ENCODE peak calls at places on chromosome 4, in nine cellular contexts. N, H, Y, C, L, I, X, S and P are unnamed samples. For H3K4me1, the result is how much of the 10 kb centered on the place peaks cover.

GRCh38 chr4:120808475-120809141 is 113.9 kb downstream of the PRDM5 start:
- DNase-seq in N (no peak), Y (no peak), H (no peak), S (no peak), L (no peak), I (no peak), X (no peak), C (no peak), P (no peak)

GRCh38 chr4:79638735-79639134 is 230.7 kb upstream of the GK2 start:
- DNase-seq in S (no peak), N (no peak), Y (no peak), H (no peak), L (no peak), I (no peak), C (no peak), X (no peak), P (no peak)

GRCh38 chr4:5101571-5101970 is 50.3 kb downstream of the STK32B start:
- DNase-seq in S (no peak), I (no peak), C (no peak), X (no peak), Y (no peak), N (no peak), L (no peak), H (no peak), P (no peak)

GRCh38 chr4:169295822-169296221 is 25.1 kb upstream of the SH3RF1 start:
- DNase-seq in X (no peak), Y (no peak), N (no peak), I (no peak), C (no peak), S (no peak), L (no peak), H (no peak), P (no peak)

GRCh38 chr4:8330821-8331566 is 61.4 kb downstream of the HTRA3 start:
- DNase-seq in L (no peak), H (no peak), Y (peak), N (peak), C (peak), X (no peak), I (no peak), S (no peak), P (no peak)

GRCh38 chr4:3363411-3364141 is 70.8 kb downstream of the RGS12 start:
- DNase-seq in Y (no peak), L (no peak), I (no peak), C (no peak), X (no peak), N (peak), S (no peak), H (no peak), P (no peak)

GRCh38 chr4:102663073-102663472 is 97.7 kb downstream of the MANBA start:
- DNase-seq in L (no peak), X (no peak), N (no peak), C (peak), S (no peak), H (no peak), Y (no peak), I (no peak), P (no peak)

GRCh38 chr4:52248836-52249235 is 197.7 kb downstream of the SPATA18 start:
- DNase-seq in Y (no peak), N (no peak), L (no peak), H (no peak), S (no peak), X (no peak), C (peak), I (no peak), P (no peak)

GRCh38 chr4:30912098-30912719 is 192.0 kb downstream of the PCDH7 start:
- DNase-seq in S (no peak), Y (no peak), N (no peak), H (no peak), I (peak), X (no peak), L (no peak), C (no peak), P (no peak)

GRCh38 chr4:81421346-81422218 is 50.1 kb downstream of the RASGEF1B start:
- DNase-seq in X (no peak), Y (no peak), I (no peak), H (no peak), S (peak), N (no peak), L (peak), C (peak), P (peak)

GRCh38 chr4:15910150-15910945 is 28.2 kb downstream of the FGFBP1 start:
- DNase-seq in L (no peak), N (no peak), H (no peak), S (no peak), C (no peak), X (no peak), I (no peak), Y (no peak), P (no peak)

GRCh38 chr4:112523008-112523440 is 7.0 kb upstream of the NEUROG2 start:
- DNase-seq in C (no peak), X (peak), S (peak), N (no peak), I (peak), H (peak), Y (no peak), L (no peak), P (peak)

DNA sequence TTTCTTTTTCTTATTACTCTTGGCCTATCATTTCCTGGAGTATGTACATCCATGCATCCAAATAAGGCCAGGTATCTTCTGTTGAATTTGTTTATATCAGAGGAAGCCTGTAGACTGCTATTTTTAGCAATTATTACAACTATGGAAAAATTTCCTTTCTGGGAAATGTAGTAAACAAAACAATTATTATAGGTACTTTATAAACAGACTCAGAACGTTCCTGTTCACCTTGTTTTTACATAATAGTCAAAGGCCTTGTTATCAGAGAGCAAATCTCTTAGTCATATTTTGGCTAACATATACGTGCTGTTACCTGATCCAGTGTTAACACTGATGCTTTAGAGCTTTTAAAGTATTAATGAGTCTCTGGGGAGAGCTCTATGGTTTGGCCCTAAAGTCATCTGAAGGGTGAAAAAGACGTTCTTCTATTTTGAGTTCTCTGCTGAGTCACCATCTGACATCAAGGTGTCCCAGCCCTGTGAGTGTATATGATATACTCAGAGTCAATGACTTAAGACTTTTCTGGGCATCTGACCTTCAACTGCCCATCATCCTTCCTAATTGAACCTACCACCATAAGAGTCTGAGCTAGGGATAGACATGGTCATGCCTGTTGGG is 7.3 kb downstream of the SPARCL1 start:
- DNase-seq in S (no peak), H (no peak), N (no peak), Y (no peak), I (no peak), C (peak), X (peak), L (no peak), P (no peak)
- H3K4me1 ChIP-seq in S (under half), H (under half), N (under half), Y (under half), I (under half), C (under half), X (under half), L (under half), P (under half)

DNA sequence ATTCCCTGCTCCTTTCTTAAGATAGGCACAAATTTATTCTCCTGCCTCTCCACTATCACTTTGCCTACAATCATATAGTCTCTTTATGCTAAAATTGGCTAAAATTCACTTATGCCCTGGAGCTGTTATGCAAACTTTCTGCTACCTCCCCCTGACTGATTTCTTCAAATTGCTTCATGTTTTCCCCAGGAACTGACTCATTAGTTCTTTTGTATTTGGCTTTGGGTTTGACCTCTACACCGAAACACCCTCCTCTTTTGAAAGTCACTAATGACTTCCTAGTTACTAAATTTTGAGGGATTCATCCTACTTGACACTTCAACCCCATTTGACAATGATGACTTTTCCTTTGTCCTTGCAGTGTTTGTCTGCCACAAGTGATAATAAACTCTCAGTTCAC is 222.6 kb downstream of the NDST4 start:
- DNase-seq in C (no peak), S (peak), X (no peak), N (no peak), L (no peak), H (no peak), I (no peak), Y (no peak), P (no peak)
- H3K4me1 ChIP-seq in C (under half), S (under half), X (under half), N (under half), L (under half), H (under half), I (under half), Y (under half), P (under half)

DNA sequence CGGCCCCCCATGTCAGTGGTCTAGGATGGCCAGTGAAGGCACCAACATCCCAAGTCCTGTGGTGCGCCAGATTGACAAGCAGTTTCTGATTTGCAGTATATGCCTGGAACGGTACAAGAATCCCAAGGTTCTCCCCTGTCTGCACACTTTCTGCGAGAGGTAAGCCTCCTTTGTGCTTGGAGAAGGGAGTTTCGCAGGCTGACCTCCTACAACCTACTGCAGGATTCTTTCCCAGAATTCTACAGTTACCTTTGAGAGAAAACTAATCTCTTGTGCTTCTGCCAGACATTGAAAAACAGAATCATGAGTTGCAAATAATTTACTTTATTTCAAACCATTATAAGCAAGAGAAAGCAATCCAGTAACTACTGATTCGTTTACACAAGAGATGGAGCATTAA is 66.1 kb downstream of the TRIM2 start:
- DNase-seq in X (no peak), L (no peak), H (no peak), S (no peak), I (no peak), Y (no peak), N (no peak), C (no peak), P (no peak)
- H3K4me1 ChIP-seq in X (under half), L (under half), H (under half), S (under half), I (under half), Y (under half), N (under half), C (under half), P (under half)

GRCh38 chr4:37760840-37761239 is 65.6 kb upstream of the PGM2 start:
- DNase-seq in I (no peak), S (no peak), X (no peak), N (no peak), C (no peak), Y (no peak), L (no peak), H (no peak), P (no peak)

GRCh38 chr4:37763164-37763444 is 63.4 kb upstream of the PGM2 start:
- DNase-seq in H (no peak), C (no peak), I (no peak), X (no peak), N (no peak), S (no peak), L (no peak), Y (no peak), P (no peak)

GRCh38 chr4:37759833-37760232 is 66.7 kb upstream of the PGM2 start:
- DNase-seq in N (no peak), S (no peak), I (no peak), X (no peak), L (no peak), C (no peak), H (no peak), Y (no peak), P (no peak)

GRCh38 chr4:37763831-37764230 is 62.7 kb upstream of the PGM2 start:
- DNase-seq in Y (no peak), C (no peak), N (no peak), L (no peak), I (no peak), S (no peak), X (no peak), H (no peak), P (no peak)

GRCh38 chr4:37762294-37763163 is 64.0 kb upstream of the PGM2 start:
- DNase-seq in Y (no peak), N (no peak), X (no peak), I (no peak), L (no peak), S (peak), H (no peak), C (peak), P (no peak)
- H3K4me1 ChIP-seq in Y (under half), N (under half), X (under half), I (under half), L (under half), S (under half), H (under half), C (under half), P (under half)

GRCh38 chr4:110108960-110109359 is 89.5 kb downstream of the ELOVL6 start:
- DNase-seq in N (no peak), S (no peak), Y (no peak), L (no peak), I (no peak), H (no peak), X (no peak), C (no peak), P (no peak)
- H3K4me1 ChIP-seq in N (under half), S (under half), Y (under half), L (under half), I (under half), H (under half), X (under half), C (under half), P (under half)

GRCh38 chr4:1244081-1244977 is 4.6 kb downstream of the CTBP1 start:
- DNase-seq in H (no peak), N (no peak), I (no peak), Y (peak), S (no peak), L (no peak), C (peak), X (no peak), P (no peak)
- H3K4me1 ChIP-seq in H (under half), N (under half), I (under half), Y (under half), S (under half), L (under half), C (under half), X (under half), P (under half)

GRCh38 chr4:25861422-25861926 is 1.3 kb downstream of the SEL1L3 start:
- DNase-seq in S (no peak), C (peak), H (peak), I (no peak), Y (no peak), X (peak), N (no peak), L (no peak), P (peak)

GRCh38 chr4:25859429-25860148 is 3.2 kb downstream of the SEL1L3 start:
- DNase-seq in H (peak), S (peak), L (no peak), Y (no peak), X (no peak), I (no peak), C (no peak), N (no peak), P (no peak)

GRCh38 chr4:25862411-25863346 is at the start of gene SEL1L3:
- DNase-seq in L (peak), C (peak), N (peak), S (no peak), Y (peak), H (peak), X (peak), I (peak), P (peak)

GRCh38 chr4:25861951-25862410 is 807 bp downstream of the SEL1L3 start:
- DNase-seq in X (peak), L (peak), Y (no peak), N (no peak), H (peak), C (peak), I (peak), S (peak), P (no peak)

DNA sequence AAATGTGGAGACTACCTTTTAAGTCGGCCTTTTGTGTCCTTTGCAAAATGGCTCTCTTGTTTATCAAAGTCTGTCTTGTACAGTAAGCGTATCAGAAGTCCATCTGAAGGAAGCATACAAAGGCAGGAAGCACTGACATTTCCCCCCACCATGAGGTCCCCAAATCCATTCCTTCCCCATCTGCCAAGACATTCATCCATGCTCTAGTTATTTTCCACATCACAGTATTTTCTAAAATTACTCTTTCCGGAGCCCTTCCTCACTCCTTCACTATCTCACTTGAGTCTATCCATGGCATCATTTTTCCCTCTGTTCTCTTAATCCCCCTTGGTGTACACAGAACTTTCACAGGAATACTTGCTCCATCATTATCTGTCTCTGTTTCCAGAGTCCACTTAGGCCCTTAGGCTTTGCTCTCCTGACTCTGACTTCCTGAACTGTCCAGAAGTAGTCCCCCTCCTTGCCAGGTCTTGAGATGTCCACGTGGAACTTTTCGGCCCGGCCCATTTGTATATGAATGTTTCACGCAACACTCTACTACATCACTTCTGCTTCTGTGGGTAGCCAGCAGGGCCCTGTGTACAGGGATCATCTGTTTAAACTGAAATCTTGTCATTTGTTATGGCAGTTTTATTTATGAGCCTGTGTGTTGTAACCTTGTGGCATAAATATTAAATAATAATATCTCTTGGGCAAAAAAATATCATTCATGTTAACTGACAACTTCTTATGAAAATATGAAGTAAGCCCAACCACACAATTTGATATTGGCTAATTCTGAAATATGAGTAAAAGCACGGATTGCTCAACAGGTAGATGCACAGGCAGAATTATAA is 2.0 kb downstream of the SEL1L3 start:
- DNase-seq in L (peak), X (peak), H (no peak), Y (no peak), C (peak), S (no peak), N (peak), I (no peak), P (peak)
- H3K4me1 ChIP-seq in L (under half), X (under half), H (under half), Y (under half), C (under half), S (under half), N (under half), I (under half), P (under half)

GRCh38 chr4:110613710-110614109 is 9.2 kb downstream of the PITX2 start:
- DNase-seq in I (no peak), S (peak), X (no peak), Y (no peak), N (no peak), L (no peak), H (no peak), C (no peak), P (no peak)
- H3K4me1 ChIP-seq in I (under half), S (under half), X (under half), Y (under half), N (under half), L (under half), H (under half), C (under half), P (under half)

DNA sequence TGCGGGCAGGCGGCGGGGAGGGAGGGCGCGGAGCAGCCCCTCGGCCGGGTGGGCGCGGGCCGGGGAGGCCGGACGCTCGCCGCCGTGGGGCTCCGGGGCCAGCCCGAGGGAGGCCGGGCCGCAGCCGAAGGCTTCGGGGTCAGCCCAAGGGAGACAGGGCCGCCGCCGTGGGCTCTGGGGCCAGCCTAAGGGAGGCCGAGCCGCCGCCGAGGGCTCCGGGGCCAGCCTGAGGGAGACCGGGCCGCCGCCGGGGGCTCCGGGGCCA is 251 bp downstream of the KIAA0232 start:
- DNase-seq in N (no peak), Y (no peak), I (no peak), H (no peak), C (no peak), S (no peak), X (no peak), L (no peak), P (no peak)
- H3K4me1 ChIP-seq in N (under half), Y (under half), I (under half), H (under half), C (under half), S (under half), X (under half), L (under half), P (under half)

DNA sequence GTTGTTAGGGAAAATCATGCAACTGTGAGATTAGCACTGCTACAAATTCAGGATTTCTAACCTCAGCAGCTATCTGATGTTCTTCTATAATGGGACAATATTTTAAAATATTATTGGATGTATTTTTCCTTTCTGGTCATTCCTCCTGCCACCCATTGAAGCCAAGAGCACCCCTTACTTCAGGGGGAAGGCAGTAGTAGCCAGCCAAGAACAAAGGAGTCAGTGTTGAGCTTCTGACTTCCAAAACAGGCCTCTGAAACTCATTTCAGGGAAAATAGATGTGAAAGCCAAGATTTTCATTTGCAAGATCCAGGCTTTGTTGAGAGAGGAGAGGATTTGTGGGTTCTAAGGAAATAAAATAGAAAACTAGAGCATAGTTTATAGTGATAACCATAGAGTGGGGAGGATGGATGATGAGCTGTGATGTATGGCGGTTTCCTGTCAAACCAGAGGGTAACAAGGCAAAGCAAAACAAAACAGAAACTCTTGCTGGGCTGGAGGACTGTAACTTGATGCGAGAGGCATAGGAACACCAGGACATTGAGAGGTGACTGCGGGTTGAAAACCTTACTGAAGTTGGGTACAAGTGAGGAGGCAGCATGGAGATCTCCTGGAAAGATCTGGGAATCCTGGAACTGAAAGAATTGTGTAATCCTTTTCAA is 173.7 kb upstream of the LEF1 start:
- DNase-seq in I (no peak), Y (no peak), X (no peak), C (no peak), S (no peak), N (no peak), H (peak), L (no peak), P (no peak)
- H3K4me1 ChIP-seq in I (under half), Y (under half), X (under half), C (under half), S (under half), N (under half), H (under half), L (under half), P (under half)